ENCODE peak calls at places on chromosomes 1 and 21, in eight cellular contexts. O is mesendoderm; X is cardiac muscle cell; G is Peyer's patch; L is CD4-positive, alpha-beta memory T cell; S is CD8-positive, alpha-beta T cell; Q is uterus; C is CD8-positive, alpha-beta memory T cell. Z is an unnamed sample. For H3K36me3, the result is how much of the 10 kb centered on the place peaks cover.

GRCh38 chr21:45581322-45581712 is 39.1 kb upstream of the SLC19A1 start:
- DNase-seq in X (no peak), O (no peak), C (no peak), G (no peak), S (no peak), Q (peak), L (no peak), Z (peak)

GRCh38 chr21:45695086-45695485 is 51.6 kb downstream of the PCBP3 start:
- DNase-seq in S (no peak), O (peak), L (no peak), X (no peak), Q (no peak), C (no peak), G (no peak), Z (peak)

GRCh38 chr1:170675825-170676224 is 11.9 kb downstream of the PRRX1 start:
- DNase-seq in G (no peak), O (no peak), X (peak), Q (no peak), L (no peak), S (no peak), C (no peak), Z (no peak)

GRCh38 chr1:67785847-67786753 is 47.2 kb downstream of the GNG12 start:
- DNase-seq in S (no peak), O (no peak), C (no peak), X (peak), Q (no peak), L (no peak), G (no peak), Z (no peak)

GRCh38 chr1:17742590-17742989 is 12.5 kb upstream of the ACTL8 start:
- DNase-seq in X (peak), G (no peak), C (no peak), O (no peak), L (no peak), Q (no peak), S (no peak), Z (no peak)

GRCh38 chr1:82778612-82779011 is 977.9 kb downstream of the ADGRL2 start:
- DNase-seq in X (peak), L (no peak), C (no peak), S (no peak), G (no peak), O (peak), Q (no peak), Z (peak)

GRCh38 chr21:29303301-29303700 is 4.6 kb downstream of the BACH1 start:
- DNase-seq in S (no peak), Q (no peak), X (no peak), C (no peak), L (no peak), O (no peak), G (no peak), Z (no peak)

GRCh38 chr1:210233495-210234253 is 1.1 kb downstream of the SERTAD4 start:
- DNase-seq in Q (peak), O (peak), L (no peak), S (no peak), G (no peak), X (peak), C (no peak), Z (peak)

GRCh38 chr1:184260382-184260781 is 126.4 kb upstream of the C1orf21 start:
- DNase-seq in Q (no peak), G (no peak), S (no peak), O (no peak), C (no peak), X (peak), L (no peak), Z (no peak)

GRCh38 chr1:175262646-175263045 is 70.1 kb upstream of the KIAA0040 start:
- DNase-seq in Q (no peak), S (no peak), L (no peak), O (no peak), G (no peak), C (no peak), X (peak), Z (no peak)

GRCh38 chr1:46735708-46736324 is 16.9 kb upstream of the EFCAB14 start:
- DNase-seq in L (peak), C (no peak), S (no peak), G (no peak), X (peak), Q (no peak), O (peak), Z (peak)

GRCh38 chr21:37974081-37974480 is 57.8 kb upstream of the KCNJ6 start:
- DNase-seq in C (no peak), O (no peak), Q (no peak), S (no peak), G (no peak), X (no peak), L (no peak), Z (no peak)

GRCh38 chr21:35943752-35944151 is 116.6 kb downstream of the SETD4 start:
- DNase-seq in S (no peak), G (no peak), C (no peak), L (no peak), O (no peak), X (no peak), Q (no peak), Z (no peak)

GRCh38 chr1:31783846-31784245 is 19.7 kb upstream of the ADGRB2 start:
- DNase-seq in O (no peak), G (no peak), Q (no peak), S (no peak), L (no peak), C (no peak), X (no peak), Z (no peak)

GRCh38 chr1:179034720-179035119 is 9.0 kb downstream of the FAM20B start:
- DNase-seq in Q (no peak), G (no peak), X (peak), C (no peak), S (no peak), L (no peak), O (no peak), Z (no peak)

GRCh38 chr1:231611851-231612250 is 14.7 kb upstream of the DISC1 start:
- DNase-seq in Q (no peak), L (no peak), S (no peak), G (no peak), X (no peak), C (no peak), O (peak), Z (no peak)

DNA sequence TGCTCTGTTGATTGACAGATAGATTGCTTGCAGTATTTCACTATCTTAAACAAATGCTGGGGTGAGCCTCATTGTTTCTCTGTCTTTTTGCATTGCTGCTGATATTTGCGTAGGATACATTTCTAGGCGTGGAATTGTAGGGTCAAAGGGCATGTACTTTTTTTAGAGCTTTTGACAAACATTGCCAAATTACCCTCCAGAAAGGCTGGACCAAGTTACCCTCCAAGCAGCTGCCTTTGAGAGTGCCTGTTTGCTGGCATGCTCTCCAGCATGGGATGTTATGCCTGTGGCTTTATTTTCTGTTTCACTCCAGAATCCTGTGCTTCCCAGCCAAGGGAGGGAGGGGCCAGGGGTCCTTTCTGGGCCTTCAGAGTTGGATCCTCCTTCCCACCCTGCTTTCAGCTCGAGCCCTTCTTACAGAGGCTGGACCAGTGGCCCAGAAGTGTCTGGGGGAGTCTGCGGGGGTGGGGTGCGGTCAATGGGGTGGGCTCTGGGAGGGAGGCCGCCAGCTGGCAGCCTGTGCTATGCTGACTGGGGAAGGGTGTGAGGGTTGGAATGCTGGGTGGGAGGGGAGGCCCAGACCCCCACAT is 81.2 kb downstream of the EPHB2 start:
- DNase-seq in O (no peak), G (no peak), Q (peak), X (peak), C (no peak), S (no peak), L (no peak), Z (no peak)
- H3K36me3 ChIP-seq in O (under half), G (under half), Q (under half), X (under half), C (under half), S (under half), L (under half), Z (under half)

GRCh38 chr1:22518379-22518778 is 44.9 kb upstream of the EPHA8 start:
- DNase-seq in L (no peak), G (no peak), O (no peak), Q (no peak), C (no peak), S (no peak), X (no peak), Z (no peak)
- H3K36me3 ChIP-seq in L (half or more), G (half or more), O (under half), Q (under half), C (half or more), S (half or more), X (under half), Z (under half)

DNA sequence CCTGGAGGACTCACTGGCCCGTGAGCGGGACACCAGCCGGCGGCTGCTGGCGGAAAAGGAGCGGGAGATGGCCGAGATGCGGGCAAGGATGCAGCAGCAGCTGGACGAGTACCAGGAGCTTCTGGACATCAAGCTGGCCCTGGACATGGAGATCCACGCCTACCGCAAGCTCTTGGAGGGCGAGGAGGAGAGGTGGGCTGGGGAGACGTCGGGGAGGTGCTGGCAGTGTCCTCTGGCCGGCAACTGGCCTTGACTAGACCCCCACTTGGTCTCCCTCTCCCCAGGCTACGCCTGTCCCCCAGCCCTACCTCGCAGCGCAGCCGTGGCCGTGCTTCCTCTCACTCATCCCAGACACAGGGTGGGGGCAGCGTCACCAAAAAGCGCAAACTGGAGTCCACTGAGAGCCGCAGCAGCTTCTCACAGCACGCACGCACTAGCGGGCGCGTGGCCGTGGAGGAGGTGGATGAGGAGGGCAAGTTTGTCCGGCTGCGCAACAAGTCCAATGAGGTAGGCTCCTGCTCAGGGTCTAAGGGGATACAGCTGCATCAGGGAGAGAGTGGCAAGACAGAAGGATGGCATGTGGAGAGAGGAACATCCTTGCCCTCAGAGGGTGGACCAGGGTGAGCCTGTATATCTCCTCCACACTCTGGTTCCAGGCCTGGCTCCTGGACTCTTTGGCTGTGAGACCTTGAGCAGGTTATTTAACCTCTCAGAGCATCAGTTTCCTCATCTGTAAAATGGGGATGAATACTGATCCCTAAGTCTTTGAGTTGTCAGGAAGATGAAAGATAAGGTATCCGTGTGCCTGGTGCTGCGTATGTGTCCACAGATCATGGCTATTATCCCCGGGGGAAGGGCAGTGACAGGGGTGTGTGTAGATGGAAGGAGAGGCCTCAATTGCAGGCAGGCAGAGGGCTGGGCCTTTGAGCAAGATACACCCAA is 17.2 kb upstream of the SEMA4A start:
- DNase-seq in G (no peak), Q (no peak), O (no peak), L (no peak), C (no peak), S (no peak), X (no peak), Z (no peak)
- H3K36me3 ChIP-seq in G (half or more), Q (under half), O (under half), L (under half), C (under half), S (under half), X (half or more), Z (under half)

DNA sequence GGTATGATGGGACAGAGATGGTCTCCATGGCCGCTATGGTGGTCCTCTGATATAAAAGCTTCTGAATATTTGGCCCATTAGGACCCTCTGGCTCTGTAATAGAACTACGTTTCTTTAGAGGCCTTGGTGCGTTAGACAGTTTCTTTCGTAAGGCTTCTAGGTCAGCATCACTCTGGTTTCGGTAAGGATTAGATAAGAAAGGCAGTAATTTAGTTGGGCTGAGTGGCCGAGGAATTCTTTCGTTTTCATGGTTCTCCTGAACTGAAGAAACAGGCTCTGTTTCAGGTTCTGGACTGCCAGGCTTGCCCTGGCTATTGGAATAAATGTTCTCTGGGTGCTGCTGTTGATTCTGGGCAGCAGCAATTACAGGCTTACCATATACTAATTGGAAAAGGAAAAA is 49.5 kb downstream of the TP53BP2 start:
- DNase-seq in S (no peak), X (no peak), G (no peak), C (no peak), Q (no peak), L (no peak), O (no peak), Z (no peak)
- H3K36me3 ChIP-seq in S (under half), X (half or more), G (half or more), C (under half), Q (under half), L (under half), O (under half), Z (under half)

GRCh38 chr1:8523641-8524206 is 205.8 kb downstream of the SLC45A1 start:
- DNase-seq in L (no peak), O (no peak), S (no peak), C (no peak), Q (no peak), G (no peak), X (no peak), Z (no peak)
- H3K36me3 ChIP-seq in L (under half), O (under half), S (under half), C (under half), Q (under half), G (under half), X (under half), Z (under half)

GRCh38 chr1:224427346-224427745 is 7.3 kb downstream of the WDR26 start:
- DNase-seq in S (no peak), L (no peak), X (peak), G (no peak), Q (no peak), O (no peak), C (no peak), Z (no peak)

GRCh38 chr1:224430511-224431113 is 4.0 kb downstream of the WDR26 start:
- DNase-seq in O (peak), C (peak), X (peak), S (peak), G (peak), Q (no peak), L (peak), Z (no peak)

GRCh38 chr1:224432141-224432540 is 2.5 kb downstream of the WDR26 start:
- DNase-seq in O (no peak), Q (no peak), C (no peak), S (no peak), G (no peak), L (no peak), X (peak), Z (no peak)

GRCh38 chr1:224431726-224432125 is 2.9 kb downstream of the WDR26 start:
- DNase-seq in S (no peak), C (no peak), G (no peak), L (no peak), X (no peak), O (no peak), Q (no peak), Z (no peak)

GRCh38 chr1:224429616-224430015 is 5.0 kb downstream of the WDR26 start:
- DNase-seq in L (no peak), S (no peak), O (no peak), X (no peak), Q (no peak), C (no peak), G (no peak), Z (no peak)
- H3K36me3 ChIP-seq in L (under half), S (under half), O (under half), X (under half), Q (under half), C (under half), G (under half), Z (under half)

DNA sequence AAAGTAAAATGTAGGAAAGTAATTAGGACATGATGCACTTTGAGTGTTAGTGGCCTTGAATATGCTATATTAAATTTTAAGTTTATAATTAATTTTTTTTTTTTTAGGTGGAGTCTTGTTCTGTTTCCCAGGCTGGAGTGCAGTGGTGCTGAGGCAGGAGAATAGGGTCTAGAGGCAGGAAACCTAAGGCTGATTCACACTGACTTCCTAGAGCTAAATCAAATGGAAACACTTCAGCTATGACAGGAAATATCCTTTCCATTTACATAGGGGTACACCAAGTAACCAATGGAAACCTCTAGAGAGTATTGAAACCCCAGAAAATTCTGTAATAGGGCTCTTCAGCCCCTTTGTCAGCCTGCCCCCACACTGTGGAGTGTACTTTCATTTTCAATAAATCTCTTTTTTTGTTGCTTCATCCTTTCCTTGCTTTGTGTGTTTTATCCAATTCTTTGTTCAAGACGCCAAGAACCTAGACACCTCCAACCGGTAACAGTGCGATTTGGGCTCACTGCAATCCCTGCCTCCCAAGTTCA is 17.9 kb upstream of the THRAP3 start:
- DNase-seq in C (no peak), S (no peak), O (no peak), Q (no peak), X (no peak), G (no peak), L (no peak), Z (no peak)
- H3K36me3 ChIP-seq in C (under half), S (under half), O (under half), Q (under half), X (under half), G (under half), L (under half), Z (under half)

GRCh38 chr1:154594811-154595210 is 13.2 kb downstream of the ADAR start:
- DNase-seq in C (no peak), S (no peak), O (no peak), G (no peak), X (no peak), Q (no peak), L (no peak), Z (no peak)
- H3K36me3 ChIP-seq in C (half or more), S (half or more), O (under half), G (half or more), X (half or more), Q (under half), L (half or more), Z (half or more)

DNA sequence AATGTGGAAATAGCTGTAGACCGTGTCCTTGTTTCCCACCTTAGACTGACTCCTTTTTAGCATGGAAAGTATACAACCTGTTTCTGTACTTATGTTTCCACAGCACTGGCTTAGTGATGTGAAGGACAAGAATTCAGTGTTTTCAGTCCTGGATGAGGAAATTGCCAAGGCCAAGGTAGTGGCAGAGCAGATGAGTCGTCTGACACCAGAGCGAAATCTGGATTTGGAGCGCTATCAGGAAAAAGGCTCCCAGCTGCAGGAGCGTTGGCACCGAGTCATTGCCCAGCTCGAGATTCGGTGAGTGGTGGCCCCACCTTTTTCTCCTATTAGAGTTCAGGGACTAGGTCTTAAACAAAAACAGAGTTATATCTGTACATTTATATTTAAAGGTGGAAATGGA is 112.6 kb downstream of the MACF1 start:
- DNase-seq in L (no peak), O (peak), G (no peak), Q (no peak), C (no peak), S (no peak), X (no peak), Z (no peak)
- H3K36me3 ChIP-seq in L (half or more), O (under half), G (half or more), Q (under half), C (half or more), S (half or more), X (half or more), Z (under half)

DNA sequence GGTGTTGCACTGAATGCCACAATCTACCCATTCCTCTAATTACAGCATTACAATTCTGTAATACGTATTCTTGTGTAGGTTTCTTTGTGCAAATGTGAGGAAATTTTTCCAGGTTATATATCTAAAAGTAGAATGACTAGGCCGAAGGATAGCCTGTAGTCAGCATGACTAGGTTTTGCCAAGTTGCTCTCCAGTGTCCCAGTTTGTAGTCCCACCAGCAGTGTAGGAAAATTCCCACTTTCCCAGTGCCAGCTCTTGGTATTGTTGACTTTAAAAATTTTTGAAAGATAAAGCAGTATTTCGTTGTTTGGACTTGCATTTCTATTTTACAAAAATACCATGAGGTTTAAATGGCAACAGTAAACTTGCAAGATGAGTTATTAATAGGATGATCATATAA is 3.0 kb downstream of the PARK7 start:
- DNase-seq in X (no peak), Q (no peak), L (no peak), G (no peak), S (no peak), O (no peak), C (no peak), Z (no peak)
- H3K36me3 ChIP-seq in X (under half), Q (under half), L (under half), G (half or more), S (under half), O (under half), C (under half), Z (under half)

Z was measured in H7.